ENCODE peak calls at places on chromosome 2, in four cellular contexts. D is A549, M is K562, G is HepG2. C is an unnamed sample.

GRCh38 chr2:227117027-227117426 is 47.0 kb downstream of the COL4A4 start:
- DNase-seq in D (no peak), M (no peak), G (no peak), C (no peak)

GRCh38 chr2:232075080-232075479 is 113.6 kb downstream of the DIS3L2 start:
- DNase-seq in D (no peak), M (no peak), G (peak), C (peak)

GRCh38 chr2:185785851-185786473 is 47.4 kb downstream of the FSIP2 start:
- DNase-seq in D (no peak), M (no peak), G (no peak), C (no peak)

GRCh38 chr2:146927080-146927714 is 917.6 kb upstream of the ACVR2A start:
- DNase-seq in D (no peak), M (no peak), G (peak), C (peak)

GRCh38 chr2:7812231-7812995 is 869.4 kb upstream of the ID2 start:
- DNase-seq in D (no peak), M (no peak), G (no peak), C (peak)

GRCh38 chr2:216345846-216346245 is 26.4 kb downstream of the MARCHF4 start:
- DNase-seq in D (no peak), M (no peak), G (no peak), C (no peak)

GRCh38 chr2:128413718-128414341 is 95.2 kb upstream of the HS6ST1 start:
- DNase-seq in D (no peak), M (no peak), G (no peak), C (no peak)

GRCh38 chr2:52336951-52337350 is 1305.0 kb upstream of the NRXN1 start:
- DNase-seq in D (no peak), M (no peak), G (no peak), C (no peak)

GRCh38 chr2:202687276-202687675 is 52.5 kb downstream of the FAM117B start:
- DNase-seq in D (no peak), M (no peak), G (peak), C (peak)

GRCh38 chr2:118672571-118673158 is 174.8 kb downstream of the EN1 start:
- DNase-seq in D (no peak), M (peak), G (no peak), C (no peak)

GRCh38 chr2:170930132-170931109 is 1.4 kb downstream of the GORASP2 start:
- DNase-seq in D (peak), M (peak), G (peak), C (peak)

GRCh38 chr2:25697559-25698341 is 24.4 kb upstream of the DTNB start:
- DNase-seq in D (no peak), M (no peak), G (no peak), C (no peak)

GRCh38 chr2:175935289-175936181 is 66.5 kb downstream of the LNPK start:
- DNase-seq in D (no peak), M (no peak), G (no peak), C (no peak)

GRCh38 chr2:108382196-108382595 is 4.4 kb downstream of the SULT1C4 start:
- DNase-seq in D (no peak), M (no peak), G (no peak), C (peak)

GRCh38 chr2:201852462-201852861 is 46.1 kb downstream of the CDK15 start:
- DNase-seq in D (no peak), M (no peak), G (no peak), C (no peak)

GRCh38 chr2:70686577-70687460 is 81.2 kb downstream of the ADD2 start:
- DNase-seq in D (peak), M (peak), G (peak), C (peak)

GRCh38 chr2:43029186-43029585 is 197.2 kb downstream of the ZFP36L2 start:
- DNase-seq in D (no peak), M (no peak), G (no peak), C (no peak)

GRCh38 chr2:239050252-239050649 is 202.4 kb downstream of the TWIST2 start:
- DNase-seq in D (no peak), M (no peak), G (no peak), C (no peak)

GRCh38 chr2:7666561-7667259 is 749.5 kb downstream of the RNF144A start:
- DNase-seq in D (no peak), M (no peak), G (no peak), C (no peak)

GRCh38 chr2:86055314-86055713 is 50.4 kb downstream of the POLR1A start:
- DNase-seq in D (no peak), M (no peak), G (no peak), C (no peak)

GRCh38 chr2:47092465-47092864 is 62.6 kb downstream of the STPG4 start:
- DNase-seq in D (no peak), M (no peak), G (no peak), C (no peak)

GRCh38 chr2:133431289-133431688 is 137.0 kb downstream of the NCKAP5 start:
- DNase-seq in D (no peak), M (no peak), G (no peak), C (peak)

GRCh38 chr2:120456867-120457266 is 110.9 kb downstream of the INHBB start:
- DNase-seq in D (no peak), M (no peak), G (peak), C (no peak)

GRCh38 chr2:182763311-182763912 is 47.4 kb downstream of the DNAJC10 start:
- DNase-seq in D (peak), M (peak), G (peak), C (peak)

GRCh38 chr2:152925540-152926448 is 207.4 kb downstream of the ARL6IP6 start:
- DNase-seq in D (peak), M (peak), G (peak), C (no peak)

GRCh38 chr2:57371186-57371585 is 675.4 kb upstream of the VRK2 start:
- DNase-seq in D (no peak), M (no peak), G (no peak), C (no peak)

GRCh38 chr2:113164234-113164929 is 9.4 kb upstream of the PSD4 start:
- DNase-seq in D (no peak), M (no peak), G (no peak), C (no peak)

GRCh38 chr2:19574788-19575260 is 216.4 kb upstream of the OSR1 start:
- DNase-seq in D (no peak), M (no peak), G (no peak), C (peak)

GRCh38 chr2:237714690-237715458 is 83.7 kb upstream of the RBM44 start:
- DNase-seq in D (no peak), M (no peak), G (peak), C (peak)

GRCh38 chr2:134932864-134933526 is 14.4 kb downstream of the CCNT2 start:
- DNase-seq in D (peak), M (no peak), G (no peak), C (no peak)
- TF ChIP-seq MAZ in D (no peak), M (no peak), G (no peak), C (no peak)

GRCh38 chr2:212428685-212429480 is 109.7 kb downstream of the ERBB4 start:
- DNase-seq in D (no peak), M (no peak), G (no peak), C (no peak)
- TF ChIP-seq MAZ in D (no peak), M (no peak), G (no peak), C (no peak)

GRCh38 chr2:38409136-38409903 is 32.2 kb upstream of the ATL2 start:
- DNase-seq in D (no peak), M (no peak), G (no peak), C (no peak)
- TF ChIP-seq MAZ in D (no peak), M (no peak), G (no peak), C (no peak)

DNA sequence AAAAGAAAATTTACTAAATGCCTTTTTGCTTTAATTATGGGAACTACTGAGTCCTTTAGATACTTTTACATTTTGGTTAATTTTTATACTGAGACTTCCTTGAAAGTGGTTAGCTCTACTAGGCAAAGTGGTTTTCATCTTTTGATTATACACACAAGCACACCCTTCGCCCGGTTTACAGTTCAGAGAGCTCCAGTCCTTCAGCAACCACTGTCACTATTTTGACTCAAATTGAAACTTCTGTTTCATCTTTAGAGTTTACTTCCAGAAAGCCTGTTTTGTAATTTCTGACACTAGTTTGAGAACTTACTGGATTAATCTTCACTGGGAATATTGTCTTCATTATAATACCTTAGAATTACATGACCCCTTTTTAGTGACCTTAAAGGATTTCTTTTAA is 140.3 kb upstream of the FOSL2 start:
- DNase-seq in D (no peak), M (no peak), G (no peak), C (no peak)
- TF ChIP-seq MAZ in D (no peak), M (no peak), G (no peak), C (no peak)

C was measured in IMR-90.